ENCODE peak calls at places on chromosomes 3 and 15, in eight cellular contexts. Y is tibial artery; D is B cell; J is activated CD8-positive, alpha-beta memory T cell treated with anti-CD3 and anti-CD28 coated beads for 4 hours; Z is ACHN; U is hypothalamus; E is A673; F is bronchial epithelial cell. T is an unnamed sample.

GRCh38 chr3:72258786-72259185 is 473.8 kb upstream of the PROK2 start:
- DNase-seq in Y (no peak), D (no peak), J (no peak), Z (no peak), U (no peak), E (no peak), F (no peak), T (no peak)

GRCh38 chr3:183437060-183437459 is 8.6 kb upstream of the MCF2L2 start:
- DNase-seq in Y (no peak), D (no peak), J (no peak), Z (no peak), U (no peak), E (no peak), F (no peak), T (no peak)

GRCh38 chr3:196694941-196695848 is 16.9 kb downstream of the CEP19 start:
- DNase-seq in Y (no peak), D (no peak), J (peak; percentile 10), Z (no peak), U (no peak), E (no peak), F (no peak), T (no peak)

GRCh38 chr3:157785071-157785826 is 282.0 kb upstream of the VEPH1 start:
- DNase-seq in Y (no peak), D (no peak), J (no peak), Z (peak; percentile 85), U (no peak), E (no peak), F (peak; percentile 80), T (no peak)

GRCh38 chr3:147773236-147773635 is 364.1 kb downstream of the ZIC1 start:
- DNase-seq in Y (no peak), D (no peak), J (no peak), Z (no peak), U (no peak), E (no peak), F (no peak), T (no peak)

GRCh38 chr3:42443292-42443691 is 32.9 kb upstream of the LYZL4 start:
- DNase-seq in Y (no peak), D (no peak), J (no peak), Z (no peak), U (no peak), E (no peak), F (no peak), T (no peak)

GRCh38 chr3:86856711-86857110 is 134.2 kb downstream of the VGLL3 start:
- DNase-seq in Y (no peak), D (no peak), J (no peak), Z (no peak), U (no peak), E (no peak), F (no peak), T (no peak)

GRCh38 chr3:8539419-8539818 is 37.8 kb downstream of the LMCD1 start:
- DNase-seq in Y (no peak), D (no peak), J (no peak), Z (no peak), U (no peak), E (no peak), F (no peak), T (no peak)

GRCh38 chr3:53850895-53851294 is 4.5 kb downstream of the IL17RB start:
- DNase-seq in Y (no peak), D (no peak), J (no peak), Z (no peak), U (no peak), E (peak; percentile 8), F (peak; percentile 38), T (no peak)

GRCh38 chr3:45029661-45030060 is 3.6 kb downstream of the CLEC3B start:
- DNase-seq in Y (no peak), D (no peak), J (no peak), Z (no peak), U (no peak), E (no peak), F (peak; percentile 47), T (no peak)

GRCh38 chr15:25790003-25790660 is 73.0 kb downstream of the ATP10A start:
- DNase-seq in Y (peak; percentile 76), D (no peak), J (no peak), Z (no peak), U (no peak), E (no peak), F (no peak), T (no peak)

GRCh38 chr3:14179795-14180194 is 1.2 kb downstream of the LSM3 start:
- DNase-seq in Y (no peak), D (no peak), J (no peak), Z (no peak), U (no peak), E (no peak), F (no peak), T (no peak)

GRCh38 chr3:36615861-36616260 is 148.5 kb downstream of the DCLK3 start:
- DNase-seq in Y (no peak), D (no peak), J (no peak), Z (no peak), U (no peak), E (no peak), F (peak; percentile 57), T (no peak)

T was measured in GM13976.